ENCODE peak calls at places on chromosome 21, in ten cellular contexts. R is activated CD4-positive, alpha-beta T cell treated with anti-CD3 and anti-CD28 coated beads, Interleukin-2, amount 50 U/mL, for 48 hours; D is CD4-positive, alpha-beta T cell; U is COLO829; I is M059J; C is CD8-positive, alpha-beta T cell; E is transverse colon; Y is thyroid gland; P is T-cell; F is epithelial cell of esophagus. O is an unnamed sample.

GRCh38 chr21:19322360-19322759 is 918.8 kb upstream of the TMPRSS15 start:
- DNase-seq in U (no peak), P (no peak), E (no peak), I (no peak), F (no peak), Y (no peak), D (no peak), C (no peak), R (no peak), O (no peak)

GRCh38 chr21:42558846-42559245 is 45.2 kb downstream of the SLC37A1 start:
- DNase-seq in D (no peak), I (no peak), U (no peak), R (no peak), C (no peak), F (no peak), Y (no peak), P (no peak), E (peak; percentile 2), O (no peak)

GRCh38 chr21:45319461-45320211 is 31.9 kb upstream of the POFUT2 start:
- DNase-seq in C (no peak), D (no peak), U (no peak), I (peak; percentile 100), F (no peak), Y (no peak), P (no peak), R (no peak), E (no peak), O (no peak)

GRCh38 chr21:44953628-44954021 is 13.8 kb downstream of the SLX9 start:
- DNase-seq in P (no peak), R (no peak), F (no peak), I (no peak), D (no peak), Y (no peak), C (no peak), E (no peak), U (no peak), O (no peak)

GRCh38 chr21:43340491-43341348 is 86.2 kb downstream of the SIK1 start:
- DNase-seq in D (no peak), U (peak; percentile 72), I (peak; percentile 90), C (no peak), E (peak; percentile 59), P (no peak), R (no peak), Y (no peak), F (peak; percentile 84), O (no peak)

GRCh38 chr21:42850866-42851391 is 28.4 kb downstream of the WDR4 start:
- DNase-seq in P (no peak), U (no peak), F (peak; percentile 27), I (no peak), C (no peak), E (no peak), D (peak; percentile 15), Y (no peak), R (peak; percentile 48), O (no peak)

GRCh38 chr21:36437745-36438128 is 42.2 kb downstream of the CLDN14 start:
- DNase-seq in F (peak; percentile 63), D (no peak), U (no peak), I (peak; percentile 95), R (no peak), E (no peak), C (no peak), P (no peak), Y (no peak), O (no peak)

GRCh38 chr21:39631842-39632577 is 19.3 kb downstream of the B3GALT5 start:
- DNase-seq in E (no peak), F (no peak), Y (no peak), D (no peak), P (no peak), U (no peak), I (no peak), C (no peak), R (no peak), O (no peak)

GRCh38 chr21:46040707-46041106 is 57.2 kb upstream of the COL6A2 start:
- DNase-seq in F (no peak), P (no peak), R (no peak), D (no peak), I (no peak), Y (no peak), C (no peak), E (no peak), U (no peak), O (no peak)

O was measured in T-helper 22 cell.